ENCODE peak calls at places on chromosomes 2 and 18, in four cellular contexts. D is CD4-positive, alpha-beta memory T cell; K is lower leg skin; E is skeletal muscle cell. O is an unnamed sample.

GRCh38 chr18:34660572-34660971 is 49.5 kb upstream of the DTNA start:
- DNase-seq in D (no peak), K (no peak), E (no peak), O (no peak)

GRCh38 chr2:184336688-184337087 is 261.6 kb upstream of the ZNF804A start:
- DNase-seq in D (no peak), K (no peak), E (peak), O (no peak)

GRCh38 chr2:17589406-17590035 is 49.0 kb downstream of the VSNL1 start:
- DNase-seq in D (no peak), K (no peak), E (no peak), O (no peak)

GRCh38 chr18:55489742-55490055 is 98.3 kb downstream of the TCF4 start:
- DNase-seq in D (no peak), K (no peak), E (no peak), O (no peak)

GRCh38 chr18:9950289-9951016 is 36.6 kb downstream of the VAPA start:
- DNase-seq in D (no peak), K (no peak), E (no peak), O (peak)

GRCh38 chr2:65514555-65515195 is 82.3 kb upstream of the SPRED2 start:
- DNase-seq in D (no peak), K (no peak), E (no peak), O (no peak)

GRCh38 chr2:168719446-168719845 is 83.0 kb upstream of the NOSTRIN start:
- DNase-seq in D (no peak), K (no peak), E (no peak), O (no peak)

GRCh38 chr2:213251618-213252017 is 32.6 kb upstream of the SPAG16 start:
- DNase-seq in D (peak), K (no peak), E (peak), O (peak)

GRCh38 chr2:47028846-47029560 is 113.4 kb upstream of the MCFD2 start:
- DNase-seq in D (no peak), K (no peak), E (no peak), O (no peak)

GRCh38 chr2:223956267-223956666 is 996 bp upstream of the MRPL44 start:
- DNase-seq in D (no peak), K (no peak), E (no peak), O (no peak)
- H3K4me3 ChIP-seq in D (no peak), K (no peak), E (no peak), O (no peak)

GRCh38 chr2:230925443-230925878 is 419 bp upstream of the GPR55 start:
- DNase-seq in D (no peak), K (peak), E (no peak), O (no peak)
- H3K4me3 ChIP-seq in D (no peak), K (no peak), E (no peak), O (no peak)

DNA sequence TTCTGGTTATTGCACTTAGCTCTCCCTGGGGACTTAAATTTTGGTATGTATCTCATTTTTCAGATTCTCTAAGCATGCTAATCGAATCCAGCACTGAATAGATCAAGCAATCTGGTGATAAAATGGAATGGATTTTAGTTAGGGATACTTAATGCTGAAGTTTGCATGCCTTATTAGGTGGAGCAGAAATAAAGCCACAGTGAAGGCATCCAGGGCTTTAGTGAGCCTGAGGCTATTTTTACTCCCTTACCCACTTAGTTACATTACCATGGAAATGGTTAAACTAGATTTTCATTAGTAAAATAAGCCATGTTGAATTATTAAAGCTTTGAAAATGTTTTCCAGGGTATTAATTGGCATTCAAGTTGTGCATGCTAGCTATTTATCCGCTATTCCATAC is 1.5 kb downstream of the NYAP2 start:
- DNase-seq in D (no peak), K (no peak), E (no peak), O (no peak)
- H3K4me3 ChIP-seq in D (no peak), K (no peak), E (no peak), O (no peak)

GRCh38 chr2:224986479-224986878 is 55.8 kb downstream of the DOCK10 start:
- DNase-seq in D (no peak), K (no peak), E (no peak), O (no peak)

GRCh38 chr2:224984641-224985040 is 57.6 kb downstream of the DOCK10 start:
- DNase-seq in D (no peak), K (no peak), E (no peak), O (no peak)

GRCh38 chr2:224982910-224983688 is 59.2 kb downstream of the DOCK10 start:
- DNase-seq in D (peak), K (no peak), E (peak), O (no peak)

GRCh38 chr2:224982226-224982625 is 60.0 kb downstream of the DOCK10 start:
- DNase-seq in D (no peak), K (no peak), E (no peak), O (no peak)

DNA sequence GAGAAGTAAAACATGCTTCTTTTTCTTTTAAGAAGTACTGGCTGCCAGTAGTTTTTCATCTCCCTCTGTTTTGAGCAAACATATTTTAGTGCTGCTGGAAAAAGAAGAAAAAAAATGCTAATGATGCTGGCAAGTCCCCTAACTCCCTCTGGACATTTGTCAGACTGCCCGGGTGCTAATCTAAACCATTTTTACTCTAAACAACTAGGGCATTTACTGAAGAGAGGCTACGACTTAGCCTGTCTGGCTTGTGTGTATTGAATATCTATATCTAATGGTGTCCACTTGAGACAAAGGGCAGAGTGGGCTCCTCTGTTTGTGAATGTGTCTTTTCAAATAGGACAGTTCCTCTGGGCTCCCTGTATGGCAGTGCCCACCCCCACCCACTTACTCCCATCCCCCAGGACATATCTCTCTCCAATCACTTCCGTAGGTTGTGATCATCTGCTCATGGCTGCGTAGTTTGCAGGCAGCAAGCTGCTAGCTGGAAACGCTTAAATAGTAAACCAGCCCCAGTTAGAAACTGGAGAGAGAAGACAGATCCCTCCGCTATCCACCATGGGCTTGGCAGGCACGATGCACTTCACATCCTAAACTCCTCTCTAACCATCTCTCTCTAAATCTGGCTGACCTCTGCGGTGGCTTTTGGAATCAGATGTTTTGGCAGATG is 58.4 kb downstream of the DOCK10 start:
- DNase-seq in D (no peak), K (no peak), E (no peak), O (no peak)
- H3K4me3 ChIP-seq in D (no peak), K (no peak), E (peak), O (no peak)

GRCh38 chr18:33101316-33101715 is 328.5 kb upstream of the KLHL14 start:
- DNase-seq in D (no peak), K (no peak), E (no peak), O (no peak)
- H3K4me3 ChIP-seq in D (no peak), K (no peak), E (no peak), O (no peak)

DNA sequence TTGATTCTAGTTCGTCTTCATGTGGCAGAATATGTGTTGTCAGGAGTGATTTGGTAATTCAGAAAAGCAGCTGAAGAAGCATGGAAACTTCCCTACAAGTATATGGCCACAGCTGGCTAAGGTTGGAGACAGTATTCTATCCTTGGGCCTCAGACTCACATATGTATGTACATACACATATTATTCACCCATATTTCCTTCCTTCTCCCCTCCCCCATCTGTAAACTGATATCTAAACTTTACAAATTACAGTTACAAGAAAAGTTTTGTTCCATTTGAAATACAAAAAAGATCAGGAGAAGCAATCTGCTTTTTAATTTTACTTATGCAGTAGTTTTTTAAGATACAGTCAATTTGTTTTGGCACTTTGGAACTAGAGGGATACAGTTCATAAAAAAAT is 3.1 kb downstream of the SP3 start:
- DNase-seq in D (no peak), K (no peak), E (no peak), O (no peak)
- H3K4me3 ChIP-seq in D (peak), K (no peak), E (peak), O (peak)

O was measured in epithelial cell of proximal tubule.